ENCODE peak calls at places on chromosomes 7 and 10, in nine cellular contexts. T, C, V, S, E, H, P, I and R are unnamed samples.

GRCh38 chr7:68679456-68680234 is 918.6 kb upstream of the AUTS2 start:
- DNase-seq in I (peak), C (no peak), P (no peak), V (no peak), T (no peak), E (no peak), S (no peak), H (no peak), R (no peak)

GRCh38 chr7:2278026-2278425 is 36.0 kb downstream of the NUDT1 start:
- DNase-seq in T (no peak), C (no peak), V (no peak), P (no peak), H (no peak), S (no peak), I (no peak), E (no peak), R (no peak)

GRCh38 chr7:28961972-28962371 is 3.8 kb upstream of the TRIL start:
- DNase-seq in C (no peak), I (no peak), V (no peak), S (no peak), H (no peak), E (no peak), T (no peak), P (no peak), R (no peak)

GRCh38 chr10:30915141-30915540 is 116.5 kb downstream of the ZNF438 start:
- DNase-seq in S (no peak), I (no peak), V (no peak), C (no peak), T (no peak), E (no peak), P (no peak), H (no peak), R (no peak)

GRCh38 chr7:28528899-28529298 is 116.6 kb downstream of the CREB5 start:
- DNase-seq in V (no peak), P (no peak), T (no peak), S (no peak), E (no peak), I (no peak), C (no peak), H (no peak), R (no peak)

GRCh38 chr10:6171891-6172354 is 30.8 kb upstream of the PFKFB3 start:
- DNase-seq in V (peak), S (no peak), E (no peak), C (no peak), I (no peak), H (no peak), P (no peak), T (peak), R (no peak)

GRCh38 chr10:46550795-46551700 is 5.4 kb downstream of the GPRIN2 start:
- DNase-seq in S (peak), P (no peak), V (no peak), I (no peak), H (no peak), E (no peak), T (no peak), C (no peak), R (no peak)

GRCh38 chr10:132148261-132149251 is 38.2 kb upstream of the DPYSL4 start:
- DNase-seq in T (no peak), P (no peak), I (no peak), H (no peak), S (no peak), E (no peak), V (no peak), C (no peak), R (no peak)

GRCh38 chr10:123019941-123020703 is 11.3 kb downstream of the ACADSB start:
- DNase-seq in C (no peak), V (no peak), E (no peak), T (no peak), P (no peak), S (no peak), I (no peak), H (no peak), R (no peak)

GRCh38 chr10:78044699-78045098 is 11.0 kb downstream of the RPS24 start:
- DNase-seq in E (no peak), P (no peak), T (no peak), H (no peak), V (no peak), S (no peak), I (no peak), C (no peak), R (no peak)

GRCh38 chr10:85319826-85320225 is 991.4 kb downstream of the CCSER2 start:
- DNase-seq in E (no peak), V (no peak), T (no peak), C (no peak), S (no peak), I (no peak), H (no peak), P (no peak), R (no peak)

GRCh38 chr10:49646256-49646870 is 32.5 kb downstream of the CHAT start:
- DNase-seq in E (no peak), S (no peak), P (no peak), C (no peak), T (no peak), I (no peak), V (no peak), H (no peak), R (no peak)

GRCh38 chr10:114767101-114767588 is 54.4 kb upstream of the FHIP2A start:
- DNase-seq in S (no peak), C (no peak), T (no peak), I (peak), V (no peak), H (peak), P (no peak), E (no peak), R (no peak)

GRCh38 chr7:36657031-36657660 is 67.1 kb downstream of the AOAH start:
- DNase-seq in V (no peak), C (no peak), T (no peak), P (no peak), I (no peak), E (no peak), H (no peak), S (no peak), R (no peak)

GRCh38 chr7:148044173-148044572 is 546.4 kb upstream of the C7orf33 start:
- DNase-seq in V (no peak), T (no peak), H (no peak), P (no peak), S (no peak), C (no peak), E (no peak), I (no peak), R (no peak)

GRCh38 chr7:590731-591551 is 71.3 kb upstream of the PDGFA start:
- DNase-seq in P (no peak), I (no peak), T (peak), E (no peak), H (no peak), S (no peak), C (no peak), V (no peak), R (no peak)

GRCh38 chr10:66828957-66829356 is 96.9 kb upstream of the LRRTM3 start:
- DNase-seq in I (no peak), T (no peak), P (no peak), S (no peak), V (no peak), E (no peak), C (no peak), H (peak), R (no peak)

GRCh38 chr7:150685219-150686029 is at the start of gene GIMAP2:
- DNase-seq in C (no peak), S (no peak), H (peak), V (peak), I (peak), P (no peak), T (no peak), E (no peak), R (peak)

GRCh38 chr10:118562877-118563276 is 32.6 kb downstream of the PRLHR start:
- DNase-seq in T (no peak), I (no peak), H (no peak), V (no peak), P (no peak), E (no peak), C (no peak), S (no peak), R (no peak)